ENCODE peak calls at places on chromosome X, in eight cellular contexts. One of them, this sample, is unnamed.
A peak's percentile ranks its signal among the peaks of the same experiment; 100 is the strongest.

GRCh38 chrX:129665916-129666644 is 11.3 kb upstream of the APLN start:
- DNase-seq in nucleus accumbens: no peak
- DNase-seq in T-helper 2 cell: no peak
- DNase-seq in spleen: no peak
- DNase-seq in NCI-H460: peak; percentile 76
- DNase-seq in GM13976: no peak
- DNase-seq in activated T-helper 1 cell treated with Interleukin-2 at 50 U/mL for 16 hours: no peak
- DNase-seq in K562: no peak
- DNase-seq in this sample: no peak

GRCh38 chrX:136694491-136695087 is 46.6 kb downstream of the CD40LG start:
- DNase-seq in K562: peak; percentile 48
- DNase-seq in activated T-helper 1 cell treated with Interleukin-2 at 50 U/mL for 16 hours: no peak
- DNase-seq in spleen: no peak
- DNase-seq in nucleus accumbens: no peak
- DNase-seq in T-helper 2 cell: no peak
- DNase-seq in NCI-H460: peak; percentile 32
- DNase-seq in GM13976: peak; percentile 57
- DNase-seq in this sample: peak; percentile 57

GRCh38 chrX:133776072-133776471 is 209.3 kb downstream of the GPC3 start:
- DNase-seq in NCI-H460: peak; percentile 9
- DNase-seq in K562: peak; percentile 15
- DNase-seq in T-helper 2 cell: peak; percentile 7
- DNase-seq in activated T-helper 1 cell treated with Interleukin-2 at 50 U/mL for 16 hours: no peak
- DNase-seq in nucleus accumbens: no peak
- DNase-seq in spleen: no peak
- DNase-seq in GM13976: peak; percentile 6
- DNase-seq in this sample: no peak

GRCh38 chrX:41333744-41333993 is 293 bp upstream of the DDX3X start:
- DNase-seq in activated T-helper 1 cell treated with Interleukin-2 at 50 U/mL for 16 hours: no peak
- DNase-seq in K562: no peak
- DNase-seq in T-helper 2 cell: peak; percentile 58
- DNase-seq in NCI-H460: peak; percentile 84
- DNase-seq in GM13976: peak; percentile 76
- DNase-seq in nucleus accumbens: peak; percentile 91
- DNase-seq in spleen: no peak
- DNase-seq in this sample: peak; percentile 91

GRCh38 chrX:79506001-79506400 is 138.9 kb upstream of the ITM2A start:
- DNase-seq in NCI-H460: no peak
- DNase-seq in T-helper 2 cell: no peak
- DNase-seq in GM13976: no peak
- DNase-seq in activated T-helper 1 cell treated with Interleukin-2 at 50 U/mL for 16 hours: no peak
- DNase-seq in nucleus accumbens: no peak
- DNase-seq in spleen: no peak
- DNase-seq in K562: no peak
- DNase-seq in this sample: no peak

GRCh38 chrX:23317799-23318724 is 16.6 kb upstream of the PTCHD1 start:
- DNase-seq in spleen: no peak
- DNase-seq in T-helper 2 cell: no peak
- DNase-seq in activated T-helper 1 cell treated with Interleukin-2 at 50 U/mL for 16 hours: no peak
- DNase-seq in nucleus accumbens: no peak
- DNase-seq in K562: peak; percentile 68
- DNase-seq in GM13976: peak; percentile 55
- DNase-seq in NCI-H460: no peak
- DNase-seq in this sample: peak; percentile 8

GRCh38 chrX:112779139-112779538 is 61.5 kb downstream of the AMOT start:
- DNase-seq in nucleus accumbens: no peak
- DNase-seq in T-helper 2 cell: no peak
- DNase-seq in NCI-H460: no peak
- DNase-seq in spleen: no peak
- DNase-seq in activated T-helper 1 cell treated with Interleukin-2 at 50 U/mL for 16 hours: no peak
- DNase-seq in K562: no peak
- DNase-seq in GM13976: no peak
- DNase-seq in this sample: no peak

GRCh38 chrX:83416273-83416672 is 91.8 kb upstream of the POU3F4 start:
- DNase-seq in activated T-helper 1 cell treated with Interleukin-2 at 50 U/mL for 16 hours: no peak
- DNase-seq in K562: no peak
- DNase-seq in T-helper 2 cell: no peak
- DNase-seq in NCI-H460: peak; percentile 18
- DNase-seq in spleen: no peak
- DNase-seq in GM13976: no peak
- DNase-seq in nucleus accumbens: no peak
- DNase-seq in this sample: no peak

GRCh38 chrX:2387614-2388239 is 113.0 kb downstream of the DHRSX start:
- DNase-seq in spleen: no peak
- DNase-seq in activated T-helper 1 cell treated with Interleukin-2 at 50 U/mL for 16 hours: no peak
- DNase-seq in K562: peak; percentile 13
- DNase-seq in GM13976: no peak
- DNase-seq in NCI-H460: no peak
- DNase-seq in nucleus accumbens: no peak
- DNase-seq in T-helper 2 cell: no peak
- DNase-seq in this sample: no peak

GRCh38 chrX:24760601-24761000 is 66.9 kb downstream of the POLA1 start:
- DNase-seq in nucleus accumbens: no peak
- DNase-seq in K562: no peak
- DNase-seq in T-helper 2 cell: no peak
- DNase-seq in spleen: no peak
- DNase-seq in GM13976: no peak
- DNase-seq in NCI-H460: peak; percentile 58
- DNase-seq in activated T-helper 1 cell treated with Interleukin-2 at 50 U/mL for 16 hours: no peak
- DNase-seq in this sample: no peak

GRCh38 chrX:1679238-1679637 is 64.4 kb downstream of the ASMT start:
- DNase-seq in nucleus accumbens: no peak
- DNase-seq in spleen: no peak
- DNase-seq in NCI-H460: no peak
- DNase-seq in K562: no peak
- DNase-seq in GM13976: no peak
- DNase-seq in T-helper 2 cell: no peak
- DNase-seq in activated T-helper 1 cell treated with Interleukin-2 at 50 U/mL for 16 hours: no peak
- DNase-seq in this sample: no peak

GRCh38 chrX:142251202-142251601 is 46.1 kb upstream of the MAGEC2 start:
- DNase-seq in spleen: no peak
- DNase-seq in activated T-helper 1 cell treated with Interleukin-2 at 50 U/mL for 16 hours: no peak
- DNase-seq in NCI-H460: no peak
- DNase-seq in K562: no peak
- DNase-seq in T-helper 2 cell: no peak
- DNase-seq in nucleus accumbens: no peak
- DNase-seq in GM13976: no peak
- DNase-seq in this sample: no peak

GRCh38 chrX:9525511-9526248 is 60.8 kb downstream of the TBL1X start:
- DNase-seq in activated T-helper 1 cell treated with Interleukin-2 at 50 U/mL for 16 hours: no peak
- DNase-seq in nucleus accumbens: no peak
- DNase-seq in spleen: no peak
- DNase-seq in NCI-H460: no peak
- DNase-seq in T-helper 2 cell: no peak
- DNase-seq in GM13976: no peak
- DNase-seq in K562: no peak
- DNase-seq in this sample: no peak

GRCh38 chrX:13013353-13014110 is 30.9 kb downstream of the FAM9C start:
- DNase-seq in NCI-H460: no peak
- DNase-seq in spleen: no peak
- DNase-seq in nucleus accumbens: no peak
- DNase-seq in K562: peak; percentile 14
- DNase-seq in activated T-helper 1 cell treated with Interleukin-2 at 50 U/mL for 16 hours: no peak
- DNase-seq in GM13976: peak; percentile 41
- DNase-seq in T-helper 2 cell: no peak
- DNase-seq in this sample: no peak

GRCh38 chrX:84133023-84133422 is 55.0 kb downstream of the RPS6KA6 start:
- DNase-seq in GM13976: no peak
- DNase-seq in K562: no peak
- DNase-seq in nucleus accumbens: no peak
- DNase-seq in NCI-H460: no peak
- DNase-seq in T-helper 2 cell: no peak
- DNase-seq in spleen: no peak
- DNase-seq in activated T-helper 1 cell treated with Interleukin-2 at 50 U/mL for 16 hours: no peak
- DNase-seq in this sample: no peak

GRCh38 chrX:41043950-41044349 is 41.3 kb upstream of the USP9X start:
- DNase-seq in spleen: no peak
- DNase-seq in T-helper 2 cell: no peak
- DNase-seq in nucleus accumbens: no peak
- DNase-seq in NCI-H460: no peak
- DNase-seq in GM13976: no peak
- DNase-seq in activated T-helper 1 cell treated with Interleukin-2 at 50 U/mL for 16 hours: no peak
- DNase-seq in K562: no peak
- DNase-seq in this sample: no peak

GRCh38 chrX:27915617-27916016 is 65.6 kb downstream of the DCAF8L1 start:
- DNase-seq in NCI-H460: no peak
- DNase-seq in GM13976: no peak
- DNase-seq in K562: no peak
- DNase-seq in activated T-helper 1 cell treated with Interleukin-2 at 50 U/mL for 16 hours: no peak
- DNase-seq in spleen: no peak
- DNase-seq in T-helper 2 cell: no peak
- DNase-seq in nucleus accumbens: no peak
- DNase-seq in this sample: no peak

GRCh38 chrX:40471965-40472648 is 108.7 kb upstream of the ATP6AP2 start:
- DNase-seq in NCI-H460: no peak
- DNase-seq in GM13976: peak; percentile 42
- DNase-seq in spleen: no peak
- DNase-seq in T-helper 2 cell: no peak
- DNase-seq in K562: peak; percentile 17
- DNase-seq in nucleus accumbens: peak; percentile 22
- DNase-seq in activated T-helper 1 cell treated with Interleukin-2 at 50 U/mL for 16 hours: no peak
- DNase-seq in this sample: peak; percentile 3

GRCh38 chrX:137574784-137575298 is 8.9 kb downstream of the ZIC3 start:
- DNase-seq in spleen: no peak
- DNase-seq in NCI-H460: no peak
- DNase-seq in activated T-helper 1 cell treated with Interleukin-2 at 50 U/mL for 16 hours: no peak
- DNase-seq in GM13976: no peak
- DNase-seq in K562: no peak
- DNase-seq in T-helper 2 cell: no peak
- DNase-seq in nucleus accumbens: no peak
- DNase-seq in this sample: no peak

GRCh38 chrX:69318651-69319305 is 153.5 kb upstream of the PJA1 start:
- DNase-seq in GM13976: no peak
- DNase-seq in nucleus accumbens: no peak
- DNase-seq in spleen: no peak
- DNase-seq in activated T-helper 1 cell treated with Interleukin-2 at 50 U/mL for 16 hours: no peak
- DNase-seq in K562: no peak
- DNase-seq in T-helper 2 cell: no peak
- DNase-seq in NCI-H460: no peak
- DNase-seq in this sample: no peak

GRCh38 chrX:30748337-30748960 is 95.2 kb downstream of the GK start:
- DNase-seq in nucleus accumbens: no peak
- DNase-seq in NCI-H460: no peak
- DNase-seq in spleen: no peak
- DNase-seq in activated T-helper 1 cell treated with Interleukin-2 at 50 U/mL for 16 hours: no peak
- DNase-seq in GM13976: no peak
- DNase-seq in K562: peak; percentile 20
- DNase-seq in T-helper 2 cell: no peak
- DNase-seq in this sample: no peak

GRCh38 chrX:43505759-43506158 is 150.3 kb upstream of the MAOA start:
- DNase-seq in spleen: no peak
- DNase-seq in T-helper 2 cell: no peak
- DNase-seq in NCI-H460: no peak
- DNase-seq in K562: no peak
- DNase-seq in nucleus accumbens: no peak
- DNase-seq in activated T-helper 1 cell treated with Interleukin-2 at 50 U/mL for 16 hours: no peak
- DNase-seq in GM13976: no peak
- DNase-seq in this sample: no peak